ENCODE peak calls at places on chromosomes 1 and 21, in four cellular contexts. One of them, this sample, is unnamed.

GRCh38 chr1:69312055-69312732 is 255.5 kb upstream of the LRRC7 start:
- DNase-seq in endodermal cell: peak; percentile 93
- DNase-seq in adipocyte: no peak
- DNase-seq in endothelial cell of umbilical vein: no peak
- DNase-seq in this sample: no peak

GRCh38 chr21:39103689-39104088 is 79.6 kb downstream of the PSMG1 start:
- DNase-seq in endodermal cell: peak; percentile 7
- DNase-seq in adipocyte: peak; percentile 28
- DNase-seq in endothelial cell of umbilical vein: no peak
- DNase-seq in this sample: no peak

GRCh38 chr1:2935766-2936390 is 85.4 kb upstream of the ACTRT2 start:
- DNase-seq in endodermal cell: no peak
- DNase-seq in adipocyte: no peak
- DNase-seq in endothelial cell of umbilical vein: no peak
- DNase-seq in this sample: no peak

GRCh38 chr1:111754964-111755320 is 759 bp upstream of the DDX20 start:
- DNase-seq in endodermal cell: peak; percentile 85
- DNase-seq in adipocyte: peak; percentile 74
- DNase-seq in endothelial cell of umbilical vein: no peak
- DNase-seq in this sample: no peak

GRCh38 chr1:9561429-9561828 is 22.2 kb downstream of the SLC25A33 start:
- DNase-seq in endodermal cell: no peak
- DNase-seq in adipocyte: peak; percentile 90
- DNase-seq in endothelial cell of umbilical vein: peak; percentile 90
- DNase-seq in this sample: no peak

GRCh38 chr1:9291914-9292360 is 757 bp upstream of the SPSB1 start:
- DNase-seq in endodermal cell: peak; percentile 68
- DNase-seq in adipocyte: peak; percentile 75
- DNase-seq in endothelial cell of umbilical vein: peak; percentile 85
- DNase-seq in this sample: no peak

GRCh38 chr1:88175631-88176226 is 508.3 kb upstream of the PKN2 start:
- DNase-seq in endodermal cell: no peak
- DNase-seq in adipocyte: peak; percentile 18
- DNase-seq in endothelial cell of umbilical vein: no peak
- DNase-seq in this sample: no peak

GRCh38 chr1:173489149-173489600 is 12.0 kb downstream of the PRDX6 start:
- DNase-seq in endodermal cell: peak; percentile 57
- DNase-seq in adipocyte: no peak
- DNase-seq in endothelial cell of umbilical vein: no peak
- DNase-seq in this sample: no peak

GRCh38 chr1:67711150-67711849 is 26.3 kb downstream of the GADD45A start:
- DNase-seq in endodermal cell: no peak
- DNase-seq in adipocyte: no peak
- DNase-seq in endothelial cell of umbilical vein: no peak
- DNase-seq in this sample: no peak

GRCh38 chr21:14943636-14944035 is 121.2 kb downstream of the NRIP1 start:
- DNase-seq in endodermal cell: no peak
- DNase-seq in adipocyte: peak; percentile 38
- DNase-seq in endothelial cell of umbilical vein: no peak
- DNase-seq in this sample: no peak

GRCh38 chr1:85330711-85331290 is 54.4 kb upstream of the BCL10 start:
- DNase-seq in endodermal cell: no peak
- DNase-seq in adipocyte: peak; percentile 82
- DNase-seq in endothelial cell of umbilical vein: peak; percentile 95
- DNase-seq in this sample: no peak
- H3K9ac ChIP-seq in endodermal cell: no peak overlapping the region
- H3K9ac ChIP-seq in adipocyte: peak overlapping the region; percentile 77
- H3K9ac ChIP-seq in endothelial cell of umbilical vein: peak overlapping the region; percentile 93
- H3K9ac ChIP-seq in this sample: no peak overlapping the region

DNA sequence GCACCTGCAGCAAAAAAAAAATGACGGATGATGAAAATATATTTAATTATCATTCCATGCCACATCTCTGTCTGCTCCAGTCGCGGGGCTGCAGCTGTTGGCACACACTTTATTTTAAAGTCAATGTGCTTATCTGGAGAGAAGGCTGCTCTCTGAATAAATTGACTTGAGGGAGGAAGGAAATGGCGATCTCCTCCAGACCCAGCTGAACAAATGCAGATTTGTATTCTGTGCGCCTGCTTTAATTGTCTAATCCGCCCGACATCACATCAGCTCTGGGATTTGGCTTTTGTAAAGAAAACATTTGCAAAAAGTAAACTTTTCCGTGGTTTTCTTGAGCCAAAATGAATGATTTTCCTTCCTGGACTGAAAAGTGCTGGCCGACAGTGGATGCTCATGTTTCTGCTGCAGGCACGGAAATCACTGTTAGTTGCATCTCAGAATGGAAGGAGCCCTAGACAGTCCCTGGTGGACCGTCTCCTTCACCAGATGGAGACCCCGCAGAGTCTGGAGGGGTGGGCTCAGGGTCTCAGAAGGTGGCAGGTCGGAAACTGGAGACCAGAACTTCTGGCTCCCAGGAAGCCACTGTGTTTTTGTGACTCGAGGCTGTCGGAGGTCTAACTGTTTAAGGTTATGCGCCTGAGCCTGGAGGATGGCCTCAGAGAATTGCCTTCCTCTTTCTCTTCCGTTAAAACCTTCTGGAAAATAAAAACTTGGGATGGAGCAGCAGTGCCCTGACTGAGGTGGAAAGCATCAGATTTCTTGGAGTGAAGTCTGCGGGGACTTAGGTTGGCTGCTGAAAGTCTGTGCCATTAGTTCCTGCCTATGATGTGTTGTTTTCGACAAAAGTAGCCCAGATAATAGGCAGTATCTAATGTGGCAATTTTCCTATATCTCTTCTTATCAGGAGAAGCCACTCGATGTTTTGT is 150.4 kb downstream of the CAMTA1 start:
- DNase-seq in endodermal cell: no peak
- DNase-seq in adipocyte: peak; percentile 28
- DNase-seq in endothelial cell of umbilical vein: peak; percentile 99
- DNase-seq in this sample: no peak
- H3K9ac ChIP-seq in endodermal cell: no peak overlapping the region
- H3K9ac ChIP-seq in adipocyte: no peak overlapping the region
- H3K9ac ChIP-seq in endothelial cell of umbilical vein: peak overlapping the region; percentile 58
- H3K9ac ChIP-seq in this sample: no peak overlapping the region

DNA sequence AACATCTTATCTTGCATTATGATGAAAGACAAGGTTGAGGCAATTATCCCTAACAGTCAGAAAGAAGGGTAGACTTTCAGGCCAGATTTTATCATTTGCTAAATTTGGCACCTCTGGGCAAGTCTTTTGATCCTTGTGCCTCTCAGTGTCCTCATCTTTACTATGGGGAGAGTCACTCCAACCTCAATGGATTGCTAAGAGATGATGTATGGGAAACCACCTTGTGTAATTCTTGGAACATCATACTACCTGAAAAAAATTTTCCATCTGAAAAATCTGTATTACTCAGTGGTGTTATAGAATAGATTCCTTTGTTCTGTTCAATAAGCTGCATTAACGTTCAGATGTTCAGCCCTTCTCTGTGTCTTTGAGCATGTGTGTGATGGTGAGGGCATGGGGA is 230.7 kb downstream of the TGFB2 start:
- DNase-seq in endodermal cell: no peak
- DNase-seq in adipocyte: no peak
- DNase-seq in endothelial cell of umbilical vein: no peak
- DNase-seq in this sample: no peak
- H3K9ac ChIP-seq in endodermal cell: no peak overlapping the region
- H3K9ac ChIP-seq in adipocyte: no peak overlapping the region
- H3K9ac ChIP-seq in endothelial cell of umbilical vein: no peak overlapping the region
- H3K9ac ChIP-seq in this sample: no peak overlapping the region

DNA sequence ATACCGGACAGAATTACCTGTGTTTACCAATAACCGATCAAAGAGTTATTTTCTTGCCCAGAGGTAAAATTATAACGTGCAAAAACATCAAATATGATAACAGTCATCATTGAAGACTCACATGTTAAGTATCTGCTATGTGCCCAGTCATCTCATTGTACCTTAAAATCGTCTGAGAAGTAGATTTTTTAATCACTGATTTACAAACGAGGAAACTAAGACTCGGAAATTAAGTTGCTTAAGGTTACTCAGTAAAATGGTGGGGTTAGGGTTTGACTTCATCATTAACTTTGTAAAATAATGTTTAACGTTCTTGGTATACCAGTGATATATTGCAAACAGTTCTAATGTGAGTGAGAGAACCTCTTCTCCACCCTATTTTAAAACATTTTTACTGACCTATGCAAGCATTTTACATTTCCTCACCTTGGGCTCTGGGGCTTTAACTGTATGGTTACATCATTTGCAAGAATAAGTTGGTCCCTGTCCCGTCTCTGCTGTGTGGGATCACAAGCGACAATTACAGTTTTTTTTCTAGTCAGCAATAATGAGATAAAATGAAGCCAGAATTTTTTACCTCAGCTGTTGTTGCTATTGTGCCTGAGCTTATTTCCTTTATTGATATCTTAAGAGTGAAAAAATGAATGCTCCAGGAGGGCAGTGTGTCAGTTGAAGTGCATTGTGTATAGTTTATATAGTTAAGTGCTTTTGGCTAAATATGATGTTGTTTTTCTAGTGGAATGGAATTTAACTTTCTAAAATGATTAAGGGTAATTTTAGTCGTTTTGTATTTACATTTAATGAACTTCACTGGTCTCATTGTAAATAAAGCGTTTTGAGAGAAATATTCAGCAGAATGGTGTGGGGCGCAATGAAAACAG is 2.7 kb downstream of the RPRD2 start:
- DNase-seq in endodermal cell: no peak
- DNase-seq in adipocyte: peak; percentile 44
- DNase-seq in endothelial cell of umbilical vein: peak; percentile 38
- DNase-seq in this sample: no peak
- H3K9ac ChIP-seq in endodermal cell: peak overlapping the region; percentile 77
- H3K9ac ChIP-seq in adipocyte: peak overlapping the region; percentile 98
- H3K9ac ChIP-seq in endothelial cell of umbilical vein: peak overlapping the region; percentile 95
- H3K9ac ChIP-seq in this sample: peak overlapping the region; percentile 85

DNA sequence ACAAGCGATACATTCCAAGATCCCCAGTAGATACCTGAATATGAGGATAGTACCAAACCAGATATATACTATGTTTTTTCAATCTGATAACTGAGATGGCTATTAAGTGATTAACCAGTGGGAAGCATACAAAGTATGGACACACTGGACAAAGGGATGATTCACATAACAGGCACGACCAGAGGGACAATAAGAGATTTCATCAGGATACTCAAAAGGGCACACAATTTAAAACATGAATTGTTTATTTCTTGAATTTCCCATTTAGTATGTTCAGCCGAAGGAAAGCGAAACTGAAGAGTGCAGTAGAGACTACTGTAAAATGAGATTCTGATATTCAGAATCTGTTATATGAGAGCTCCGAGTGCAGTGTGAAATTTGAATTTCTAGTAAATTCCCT is 10.6 kb downstream of the ZZZ3 start:
- DNase-seq in endodermal cell: no peak
- DNase-seq in adipocyte: peak; percentile 53
- DNase-seq in endothelial cell of umbilical vein: no peak
- DNase-seq in this sample: peak; percentile 16
- H3K9ac ChIP-seq in endodermal cell: no peak overlapping the region
- H3K9ac ChIP-seq in adipocyte: peak overlapping the region; percentile 5
- H3K9ac ChIP-seq in endothelial cell of umbilical vein: no peak overlapping the region
- H3K9ac ChIP-seq in this sample: no peak overlapping the region

GRCh38 chr1:116948642-116949041 is 38.9 kb downstream of the PTGFRN start:
- DNase-seq in endodermal cell: no peak
- DNase-seq in adipocyte: no peak
- DNase-seq in endothelial cell of umbilical vein: no peak
- DNase-seq in this sample: no peak

GRCh38 chr1:116949213-116949985 is 39.7 kb downstream of the PTGFRN start:
- DNase-seq in endodermal cell: no peak
- DNase-seq in adipocyte: no peak
- DNase-seq in endothelial cell of umbilical vein: no peak
- DNase-seq in this sample: no peak

GRCh38 chr1:116947090-116947489 is 37.4 kb downstream of the PTGFRN start:
- DNase-seq in endodermal cell: no peak
- DNase-seq in adipocyte: no peak
- DNase-seq in endothelial cell of umbilical vein: no peak
- DNase-seq in this sample: no peak

GRCh38 chr1:116951175-116951935 is 41.6 kb downstream of the PTGFRN start:
- DNase-seq in endodermal cell: no peak
- DNase-seq in adipocyte: peak; percentile 57
- DNase-seq in endothelial cell of umbilical vein: peak; percentile 77
- DNase-seq in this sample: no peak

GRCh38 chr1:116950497-116951174 is 40.9 kb downstream of the PTGFRN start:
- DNase-seq in endodermal cell: no peak
- DNase-seq in adipocyte: no peak
- DNase-seq in endothelial cell of umbilical vein: no peak
- DNase-seq in this sample: no peak
- H3K9ac ChIP-seq in endodermal cell: no peak overlapping the region
- H3K9ac ChIP-seq in adipocyte: peak overlapping the region; percentile 32
- H3K9ac ChIP-seq in endothelial cell of umbilical vein: no peak overlapping the region
- H3K9ac ChIP-seq in this sample: no peak overlapping the region

DNA sequence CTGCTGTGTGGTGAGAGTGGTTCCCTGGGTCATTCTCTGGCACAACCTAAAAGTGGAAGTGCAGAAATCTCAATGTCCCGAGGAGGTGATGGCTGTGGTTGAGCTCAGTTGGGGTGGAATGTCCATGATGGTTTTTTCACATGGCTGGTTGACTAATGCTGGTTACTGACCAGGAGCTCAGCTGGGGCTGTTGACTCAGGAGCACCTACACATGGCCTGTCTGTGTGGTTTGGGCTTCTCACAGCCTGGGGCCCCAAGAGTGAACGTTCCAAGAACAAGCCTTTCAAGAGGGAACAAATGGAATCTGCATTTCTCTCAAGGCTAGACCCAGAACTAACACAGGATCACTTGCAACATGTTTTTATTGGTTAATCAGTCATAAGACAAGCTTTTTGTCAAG is 6.5 kb upstream of the KANK4 start:
- DNase-seq in endodermal cell: no peak
- DNase-seq in adipocyte: peak; percentile 61
- DNase-seq in endothelial cell of umbilical vein: no peak
- DNase-seq in this sample: no peak
- H3K9ac ChIP-seq in endodermal cell: no peak overlapping the region
- H3K9ac ChIP-seq in adipocyte: peak overlapping the region; percentile 5
- H3K9ac ChIP-seq in endothelial cell of umbilical vein: no peak overlapping the region
- H3K9ac ChIP-seq in this sample: no peak overlapping the region

GRCh38 chr1:22708777-22709176 is 1.9 kb upstream of the EPHB2 start:
- DNase-seq in endodermal cell: no peak
- DNase-seq in adipocyte: no peak
- DNase-seq in endothelial cell of umbilical vein: no peak
- DNase-seq in this sample: no peak
- H3K9ac ChIP-seq in endodermal cell: no peak overlapping the region
- H3K9ac ChIP-seq in adipocyte: no peak overlapping the region
- H3K9ac ChIP-seq in endothelial cell of umbilical vein: no peak overlapping the region
- H3K9ac ChIP-seq in this sample: no peak overlapping the region

GRCh38 chr1:79323240-79324025 is 316.9 kb upstream of the ADGRL4 start:
- DNase-seq in endodermal cell: no peak
- DNase-seq in adipocyte: peak; percentile 96
- DNase-seq in endothelial cell of umbilical vein: peak; percentile 62
- DNase-seq in this sample: no peak
- H3K9ac ChIP-seq in endodermal cell: no peak overlapping the region
- H3K9ac ChIP-seq in adipocyte: peak overlapping the region; percentile 70
- H3K9ac ChIP-seq in endothelial cell of umbilical vein: no peak overlapping the region
- H3K9ac ChIP-seq in this sample: no peak overlapping the region

GRCh38 chr1:151147132-151147503 is 687 bp upstream of the SEMA6C start:
- DNase-seq in endodermal cell: no peak
- DNase-seq in adipocyte: peak; percentile 51
- DNase-seq in endothelial cell of umbilical vein: peak; percentile 58
- DNase-seq in this sample: no peak
- H3K9ac ChIP-seq in endodermal cell: peak overlapping the region; percentile 51
- H3K9ac ChIP-seq in adipocyte: peak overlapping the region; percentile 74
- H3K9ac ChIP-seq in endothelial cell of umbilical vein: peak overlapping the region; percentile 66
- H3K9ac ChIP-seq in this sample: peak overlapping the region; percentile 56